ENCODE peak calls at places on chromosomes 7 and 10, in four cellular contexts. M is fibroblast of mammary gland, O is neural crest cell, Z is heart right ventricle. B is an unnamed sample.

GRCh38 chr10:125159486-125159931 is 854 bp downstream of the CTBP2 start:
- DNase-seq in M (no peak), O (no peak), Z (no peak), B (peak)

GRCh38 chr7:53611043-53611442 is 575.6 kb downstream of the POM121L12 start:
- DNase-seq in O (no peak), M (no peak), Z (no peak), B (no peak)

GRCh38 chr10:27527597-27528295 is 23.6 kb downstream of the RAB18 start:
- DNase-seq in Z (no peak), M (peak), O (no peak), B (no peak)

GRCh38 chr7:33722383-33723096 is 182.8 kb upstream of the BMPER start:
- DNase-seq in Z (no peak), M (peak), O (no peak), B (peak)

GRCh38 chr7:115724400-115725056 is 306.0 kb downstream of the TFEC start:
- DNase-seq in O (no peak), Z (no peak), M (no peak), B (peak)

GRCh38 chr10:68154211-68154497 is 44.9 kb downstream of the MYPN start:
- DNase-seq in O (no peak), M (peak), Z (peak), B (no peak)

GRCh38 chr10:115826391-115826790 is 446.6 kb downstream of the GFRA1 start:
- DNase-seq in O (no peak), Z (no peak), M (no peak), B (no peak)

GRCh38 chr7:43302211-43302711 is 189.8 kb downstream of the HECW1 start:
- DNase-seq in O (no peak), M (peak), Z (no peak), B (no peak)

GRCh38 chr7:155369766-155370165 is 72.1 kb downstream of the INSIG1 start:
- DNase-seq in Z (no peak), M (no peak), O (no peak), B (no peak)

GRCh38 chr7:132145466-132145865 is 430.8 kb downstream of the PLXNA4 start:
- DNase-seq in M (peak), Z (peak), O (no peak), B (no peak)

GRCh38 chr10:11113156-11113555 is 95.5 kb downstream of the CELF2 start:
- DNase-seq in O (no peak), Z (no peak), M (no peak), B (no peak)
- TF ChIP-seq CTCF in O (peak), Z (peak), M (peak), B (no peak)

DNA sequence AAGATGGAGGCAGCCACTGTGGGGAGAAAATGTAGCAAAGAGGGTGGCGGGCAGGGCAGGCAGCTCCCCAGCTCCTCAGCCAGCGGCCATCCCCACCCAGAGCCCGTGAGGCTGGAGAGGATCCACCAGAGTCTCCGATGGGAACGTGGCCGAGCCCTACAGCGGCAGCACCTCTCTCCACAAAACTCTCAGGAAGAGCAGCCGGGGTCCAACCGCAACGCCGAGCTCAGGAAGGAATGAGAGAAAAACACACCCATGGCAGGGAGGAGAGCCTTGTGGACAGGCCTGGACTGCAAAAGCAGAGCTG is 54.0 kb upstream of the ADGRA1 start:
- DNase-seq in O (no peak), M (no peak), Z (no peak), B (no peak)
- TF ChIP-seq CTCF in O (no peak), M (no peak), Z (no peak), B (no peak)

GRCh38 chr10:49104323-49104722 is 11.0 kb downstream of the VSTM4 start:
- DNase-seq in Z (no peak), M (no peak), O (no peak), B (no peak)
- TF ChIP-seq CTCF in Z (no peak), M (no peak), O (no peak), B (no peak)

GRCh38 chr7:32266932-32267475 is 196.8 kb upstream of the PDE1C start:
- DNase-seq in M (no peak), Z (no peak), O (no peak), B (no peak)
- TF ChIP-seq CTCF in M (no peak), Z (no peak), O (no peak), B (no peak)

B was measured in mesothelial cell of epicardium.